ENCODE peak calls at places on chromosome X, in four cellular contexts. S is K562, N is Panc1, D is HepG2. H is an unnamed sample.

GRCh38 chrX:119885554-119886428 is 9.9 kb upstream of the AKAP14 start:
- DNase-seq in S (peak; percentile 38), N (peak; percentile 81), D (peak; percentile 98), H (no peak)

GRCh38 chrX:139026406-139027200 is 315.1 kb upstream of the FGF13 start:
- DNase-seq in S (no peak), N (no peak), D (no peak), H (no peak)

GRCh38 chrX:39905475-39905889 is 192.3 kb downstream of the BCOR start:
- DNase-seq in S (peak; percentile 38), N (no peak), D (no peak), H (no peak)

GRCh38 chrX:25427873-25428555 is 412.2 kb upstream of the ARX start:
- DNase-seq in S (no peak), N (no peak), D (no peak), H (no peak)

GRCh38 chrX:10709276-10709675 is 88.9 kb upstream of the MID1 start:
- DNase-seq in S (no peak), N (no peak), D (no peak), H (no peak)

GRCh38 chrX:119686087-119686639 is 6.8 kb downstream of the SEPTIN6 start:
- DNase-seq in S (no peak), N (no peak), D (no peak), H (no peak)

GRCh38 chrX:107766470-107767140 is 9.0 kb downstream of the TSC22D3 start:
- DNase-seq in S (no peak), N (no peak), D (no peak), H (no peak)

GRCh38 chrX:102697506-102697905 is 14.7 kb upstream of the GPRASP2 start:
- DNase-seq in S (no peak), N (no peak), D (no peak), H (no peak)

GRCh38 chrX:70042399-70043371 is 7.1 kb downstream of the AWAT2 start:
- DNase-seq in S (peak; percentile 40), N (no peak), D (peak; percentile 18), H (peak; percentile 12)

GRCh38 chrX:7500386-7500785 is 342.6 kb upstream of the VCX start:
- DNase-seq in S (no peak), N (no peak), D (no peak), H (no peak)

GRCh38 chrX:142593470-142593869 is 388.4 kb upstream of the MAGEC2 start:
- DNase-seq in S (no peak), N (no peak), D (no peak), H (no peak)

GRCh38 chrX:41335590-41336331 is 1.8 kb downstream of the DDX3X start:
- DNase-seq in S (no peak), N (no peak), D (no peak), H (no peak)

GRCh38 chrX:47358387-47359065 is 11.9 kb upstream of the ZNF157 start:
- DNase-seq in S (no peak), N (no peak), D (no peak), H (no peak)

GRCh38 chrX:95427389-95427788 is 1257.3 kb upstream of the DIAPH2 start:
- DNase-seq in S (no peak), N (no peak), D (no peak), H (no peak)

GRCh38 chrX:101057095-101057714 is 5.3 kb upstream of the TRMT2B start:
- DNase-seq in S (peak; percentile 60), N (peak; percentile 27), D (no peak), H (no peak)

DNA sequence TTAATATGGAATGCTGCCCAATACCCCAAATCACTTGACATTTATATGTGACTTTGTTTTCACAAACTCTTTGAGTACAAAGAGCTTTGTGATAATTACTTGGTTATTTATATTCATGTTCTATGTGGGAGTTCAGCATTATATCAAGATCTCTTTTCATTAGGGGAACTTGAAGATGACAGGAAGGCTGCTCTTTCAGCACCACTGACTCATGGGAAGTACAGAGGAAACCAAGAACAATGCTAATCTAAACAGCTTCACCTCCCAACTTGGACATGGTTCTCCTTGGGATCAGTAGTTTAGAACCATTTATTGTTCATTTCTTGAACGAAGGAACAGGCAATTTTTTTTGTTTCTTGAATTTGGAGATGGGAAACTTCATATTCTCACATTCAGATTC is 184.0 kb upstream of the AFF2 start:
- DNase-seq in S (no peak), N (no peak), D (no peak), H (no peak)
- TF ChIP-seq TCF7L2 in S (no peak), N (no peak), D (no peak), H (no peak)

DNA sequence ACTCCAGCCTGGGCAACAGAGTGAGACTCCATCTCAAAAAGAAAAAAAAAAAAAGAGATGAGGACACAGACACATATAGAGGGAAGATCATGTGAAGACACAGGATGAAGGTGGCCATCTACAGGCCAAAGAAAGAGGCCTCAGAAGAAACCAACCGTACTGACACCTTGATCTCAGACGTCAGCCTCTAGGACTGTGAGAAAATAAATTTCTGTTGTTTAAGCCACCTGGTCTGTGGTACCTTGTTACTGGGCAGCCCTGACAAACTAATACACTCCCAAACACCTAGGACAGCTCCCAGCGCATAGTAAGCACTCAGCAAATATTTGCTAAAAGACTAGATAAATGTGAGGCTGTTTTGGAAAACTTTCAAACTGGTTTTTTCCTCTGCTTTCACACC is 59.2 kb upstream of the SMIM10 start:
- DNase-seq in S (no peak), N (no peak), D (peak; percentile 43), H (no peak)
- H3K27ac ChIP-seq in S (no peak overlapping the region), N (peak overlapping the region; percentile 60), D (no peak overlapping the region), H (peak overlapping the region; percentile 30)

GRCh38 chrX:122501652-122502051 is 682.4 kb upstream of the GRIA3 start:
- DNase-seq in S (no peak), N (no peak), D (no peak), H (no peak)

GRCh38 chrX:122500556-122500955 is 683.5 kb upstream of the GRIA3 start:
- DNase-seq in S (no peak), N (no peak), D (no peak), H (no peak)

DNA sequence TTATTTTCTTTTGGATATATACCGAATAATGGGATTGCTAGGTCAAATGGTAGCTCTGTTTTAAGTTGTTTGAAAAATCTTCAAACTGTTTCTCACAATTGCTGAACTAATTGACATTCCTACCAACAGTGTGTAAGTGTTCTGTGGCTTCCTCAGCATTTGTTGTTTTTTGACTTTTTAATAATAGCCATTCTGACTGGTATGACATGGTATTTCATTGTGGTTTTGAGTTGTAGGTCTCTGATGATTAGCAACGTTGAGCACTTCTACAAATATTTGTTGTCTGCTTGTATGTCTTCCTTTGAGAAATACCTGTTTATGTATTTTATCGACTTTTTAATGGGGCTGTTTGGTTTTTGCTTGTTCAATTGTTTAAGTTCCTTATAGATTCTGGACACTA is 680.1 kb upstream of the GRIA3 start:
- DNase-seq in S (no peak), N (no peak), D (no peak), H (no peak)
- TF ChIP-seq TCF7L2 in S (no peak), N (no peak), D (no peak), H (no peak)

GRCh38 chrX:30657542-30658238 is 4.5 kb downstream of the GK start:
- DNase-seq in S (no peak), N (no peak), D (no peak), H (no peak)

GRCh38 chrX:30661228-30661627 is 8.0 kb downstream of the GK start:
- DNase-seq in S (no peak), N (no peak), D (no peak), H (no peak)

GRCh38 chrX:30663317-30663716 is 10.1 kb downstream of the GK start:
- DNase-seq in S (no peak), N (no peak), D (no peak), H (no peak)

GRCh38 chrX:30654989-30655607 is 1.9 kb downstream of the GK start:
- DNase-seq in S (no peak), N (no peak), D (no peak), H (no peak)

DNA sequence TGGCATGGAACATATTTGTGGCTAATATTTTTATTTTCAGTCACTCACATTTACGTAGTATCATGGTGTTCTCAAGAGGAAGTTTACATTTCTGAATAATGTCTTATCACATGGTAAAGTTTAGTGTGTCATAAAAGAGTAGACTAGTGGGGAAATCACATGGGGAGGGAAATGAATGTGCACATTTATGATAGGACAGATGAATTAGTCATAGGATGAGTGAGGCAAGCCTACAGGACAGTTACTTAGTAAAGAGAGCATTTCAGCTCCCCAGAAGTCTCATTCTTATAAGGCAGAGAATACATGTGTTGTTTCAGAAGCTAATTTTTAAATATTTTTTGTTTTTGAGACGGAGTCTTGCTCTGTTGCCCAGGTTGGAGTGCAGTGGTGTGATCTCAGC is 6.2 kb downstream of the GK start:
- DNase-seq in S (peak; percentile 58), N (no peak), D (no peak), H (no peak)
- H3K27ac ChIP-seq in S (peak overlapping the region; percentile 63), N (no peak overlapping the region), D (no peak overlapping the region), H (no peak overlapping the region)

GRCh38 chrX:15464704-15465103 is 28.4 kb downstream of the PIR start:
- DNase-seq in S (no peak), N (no peak), D (no peak), H (no peak)

GRCh38 chrX:15465347-15465746 is 27.8 kb downstream of the PIR start:
- DNase-seq in S (no peak), N (no peak), D (no peak), H (no peak)

GRCh38 chrX:15469613-15470012 is 23.5 kb downstream of the PIR start:
- DNase-seq in S (no peak), N (no peak), D (no peak), H (no peak)

GRCh38 chrX:15468036-15468435 is 25.1 kb downstream of the PIR start:
- DNase-seq in S (peak; percentile 15), N (no peak), D (no peak), H (no peak)

DNA sequence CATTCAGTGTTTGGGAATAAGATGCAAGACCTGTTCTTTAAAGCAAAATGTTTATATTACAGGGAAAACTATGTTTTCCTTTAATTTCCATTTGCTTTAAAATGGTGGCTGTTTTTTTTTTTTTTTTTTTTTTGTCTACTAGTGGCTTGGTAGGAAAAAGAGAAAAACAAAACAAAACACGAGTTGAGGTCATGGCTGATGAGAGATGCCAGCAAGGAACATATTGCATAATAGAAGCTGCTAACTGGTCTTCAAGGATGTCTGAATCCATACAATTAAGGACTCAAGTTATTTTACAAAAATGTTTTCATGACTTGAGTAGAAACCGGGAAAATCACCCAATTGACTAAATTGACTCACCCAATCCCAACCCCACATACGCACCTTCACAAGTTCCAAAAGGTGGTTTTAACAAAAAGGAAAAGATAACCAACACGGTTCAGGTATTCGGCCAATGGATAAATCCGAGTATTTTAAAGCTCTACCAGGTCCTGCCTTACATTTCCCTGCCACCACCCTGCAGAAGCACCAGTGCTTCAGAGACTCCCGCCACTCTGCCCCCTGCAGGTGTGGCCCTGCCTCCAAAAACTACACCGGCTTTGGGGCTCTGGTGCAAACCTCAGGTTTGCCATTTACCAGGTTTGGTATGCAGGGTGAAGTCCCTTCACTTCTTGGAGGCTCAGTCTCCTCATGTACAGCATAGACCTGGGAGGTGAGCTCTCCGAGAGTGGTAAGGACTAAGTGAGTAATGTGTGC is 27.1 kb downstream of the PIR start:
- DNase-seq in S (peak; percentile 9), N (no peak), D (no peak), H (no peak)
- TF ChIP-seq TCF7L2 in S (no peak), N (no peak), D (no peak), H (no peak)

GRCh38 chrX:38675856-38676255 is 114.5 kb downstream of the TSPAN7 start:
- DNase-seq in S (no peak), N (no peak), D (no peak), H (no peak)
- H3K27ac ChIP-seq in S (no peak overlapping the region), N (no peak overlapping the region), D (no peak overlapping the region), H (no peak overlapping the region)

GRCh38 chrX:114615765-114616164 is 31.9 kb downstream of the HTR2C start:
- DNase-seq in S (no peak), N (no peak), D (no peak), H (no peak)
- TF ChIP-seq TCF7L2 in S (no peak), N (no peak), D (no peak), H (no peak)

GRCh38 chrX:33207056-33207455 is 4.3 kb downstream of the DMD start:
- DNase-seq in S (no peak), N (no peak), D (no peak), H (no peak)
- H3K27ac ChIP-seq in S (no peak overlapping the region), N (no peak overlapping the region), D (no peak overlapping the region), H (no peak overlapping the region)